ENCODE peak calls at places on chromosomes 2 and 18, in four cellular contexts. D is HepG2, A is WTC11, S is K562. B is an unnamed sample.

GRCh38 chr2:48173141-48173540 is 266.8 kb upstream of the FBXO11 start:
- DNase-seq in A (no peak), D (no peak), S (no peak), B (no peak)

GRCh38 chr2:150325656-150326055 is 161.8 kb downstream of the RND3 start:
- DNase-seq in D (no peak), S (no peak), A (no peak), B (no peak)

GRCh38 chr2:100409975-100410647 is 7.4 kb downstream of the CHST10 start:
- DNase-seq in A (no peak), S (no peak), D (no peak), B (no peak)

GRCh38 chr18:49747876-49748275 is 65.5 kb downstream of the ACAA2 start:
- DNase-seq in S (no peak), D (no peak), A (no peak), B (no peak)

GRCh38 chr2:84969511-84970265 is 1.3 kb upstream of the KCMF1 start:
- DNase-seq in D (no peak), A (no peak), S (no peak), B (no peak)

GRCh38 chr2:16330571-16331351 is 334.9 kb downstream of the CYRIA start:
- DNase-seq in D (peak; percentile 84), A (peak; percentile 49), S (no peak), B (no peak)

GRCh38 chr2:63698825-63699548 is 110.2 kb downstream of the MDH1 start:
- DNase-seq in D (peak; percentile 72), A (peak; percentile 52), S (no peak), B (peak; percentile 54)

GRCh38 chr2:42045956-42046748 is 1.7 kb upstream of the PKDCC start:
- DNase-seq in S (peak; percentile 35), A (no peak), D (no peak), B (no peak)

GRCh38 chr2:137969418-137969765 is 5.1 kb downstream of the HNMT start:
- DNase-seq in S (no peak), A (no peak), D (no peak), B (no peak)

GRCh38 chr18:50675043-50675442 is 115.2 kb downstream of the MAPK4 start:
- DNase-seq in A (no peak), S (no peak), D (no peak), B (no peak)

GRCh38 chr2:107001964-107002696 is 116.2 kb upstream of the ST6GAL2 start:
- DNase-seq in A (no peak), D (no peak), S (no peak), B (no peak)
- TF ChIP-seq ELF4 in A (no peak), D (no peak), S (no peak), B (no peak)

GRCh38 chr18:58172031-58172430 is 128.0 kb downstream of the NEDD4L start:
- DNase-seq in A (no peak), D (no peak), S (no peak), B (no peak)

GRCh38 chr18:58174285-58174684 is 130.3 kb downstream of the NEDD4L start:
- DNase-seq in A (peak; percentile 48), D (no peak), S (no peak), B (no peak)

GRCh38 chr18:58176915-58177717 is 133.1 kb downstream of the NEDD4L start:
- DNase-seq in D (no peak), A (no peak), S (no peak), B (no peak)

GRCh38 chr18:58177886-58178470 is 134.0 kb downstream of the NEDD4L start:
- DNase-seq in S (no peak), A (no peak), D (peak; percentile 16), B (no peak)

DNA sequence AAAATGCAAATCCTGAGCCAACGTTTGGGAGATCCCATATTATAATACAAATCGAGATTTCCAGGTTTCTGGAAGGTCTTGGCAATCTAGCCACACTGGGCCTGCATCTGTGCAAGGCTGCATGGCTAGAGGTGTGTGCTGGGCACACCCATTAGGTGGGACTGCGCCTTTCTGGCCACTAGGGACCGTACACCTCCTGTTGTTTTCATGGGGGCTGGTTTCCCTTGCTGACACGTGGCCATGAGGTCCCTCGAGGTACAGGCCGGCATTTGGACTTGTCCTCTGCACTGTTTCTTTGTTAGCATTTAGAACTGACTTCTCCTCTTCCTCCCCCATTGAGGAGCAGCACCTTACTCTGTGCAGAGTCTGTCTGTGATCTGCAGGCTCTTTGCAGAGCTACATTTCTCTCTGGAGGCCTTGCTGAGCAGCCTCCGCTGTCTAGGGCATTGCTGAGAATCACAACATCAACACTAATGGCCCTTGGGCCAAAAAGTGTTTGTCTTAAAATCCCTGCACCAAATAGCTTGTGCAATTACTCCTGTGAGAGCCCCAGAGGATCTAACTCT is 131.2 kb downstream of the NEDD4L start:
- DNase-seq in S (peak; percentile 34), A (no peak), D (no peak), B (no peak)
- TF ChIP-seq ELF4 in S (no peak), A (no peak), D (no peak), B (no peak)

DNA sequence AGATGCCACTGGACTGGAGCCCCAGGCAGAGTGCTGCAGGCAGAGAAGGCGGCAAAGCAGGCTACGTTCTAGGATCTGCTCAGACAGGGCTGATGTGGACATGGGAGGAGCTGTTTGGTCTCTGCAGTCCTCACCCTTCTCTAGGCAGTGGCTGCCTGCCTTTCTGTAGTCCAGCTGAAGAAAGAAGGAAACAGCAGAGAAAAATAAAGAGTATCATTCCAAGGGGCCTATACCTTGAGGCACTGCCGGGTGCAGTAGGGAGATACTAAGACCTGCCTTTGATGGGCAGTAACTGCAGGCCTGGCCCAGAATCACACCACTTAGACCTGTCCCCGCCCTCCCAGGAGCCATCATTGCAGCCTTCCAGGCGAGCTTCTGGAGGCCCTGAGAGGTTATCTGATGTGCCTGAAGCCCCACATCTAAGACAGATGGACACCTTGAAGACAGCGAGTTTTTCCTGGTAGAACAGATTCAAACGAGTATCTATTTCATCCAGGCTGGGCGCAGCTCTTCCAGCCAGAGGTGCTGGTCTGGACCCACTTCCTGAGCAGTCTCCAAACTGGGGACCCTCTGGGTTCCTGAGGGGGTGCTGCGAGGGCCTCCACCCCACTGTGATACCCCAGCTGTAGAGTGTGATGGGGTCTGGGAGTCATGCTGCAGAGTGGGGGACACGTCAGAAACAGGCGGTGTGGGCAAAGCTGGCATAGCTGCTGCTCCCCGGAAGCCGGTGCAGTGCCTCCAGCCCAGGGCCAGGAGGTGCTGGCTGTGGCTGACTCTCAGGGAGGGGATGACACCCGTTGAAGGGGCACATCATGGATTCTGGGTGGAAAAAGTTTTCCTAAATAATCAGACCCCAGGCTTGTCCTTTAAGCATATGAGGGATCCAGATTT is 87.3 kb upstream of the OTOS start:
- DNase-seq in A (no peak), S (no peak), D (no peak), B (no peak)
- TF ChIP-seq ELF4 in A (no peak), S (no peak), D (no peak), B (no peak)

GRCh38 chr2:17621781-17622180 is 81.3 kb downstream of the VSNL1 start:
- DNase-seq in D (no peak), A (no peak), S (no peak), B (no peak)

GRCh38 chr2:17620280-17620679 is 79.8 kb downstream of the VSNL1 start:
- DNase-seq in A (peak; percentile 30), D (no peak), S (no peak), B (no peak)

GRCh38 chr2:17617955-17618354 is 77.5 kb downstream of the VSNL1 start:
- DNase-seq in D (no peak), A (no peak), S (no peak), B (no peak)

GRCh38 chr2:17617508-17617907 is 77.0 kb downstream of the VSNL1 start:
- DNase-seq in A (no peak), D (no peak), S (no peak), B (no peak)

DNA sequence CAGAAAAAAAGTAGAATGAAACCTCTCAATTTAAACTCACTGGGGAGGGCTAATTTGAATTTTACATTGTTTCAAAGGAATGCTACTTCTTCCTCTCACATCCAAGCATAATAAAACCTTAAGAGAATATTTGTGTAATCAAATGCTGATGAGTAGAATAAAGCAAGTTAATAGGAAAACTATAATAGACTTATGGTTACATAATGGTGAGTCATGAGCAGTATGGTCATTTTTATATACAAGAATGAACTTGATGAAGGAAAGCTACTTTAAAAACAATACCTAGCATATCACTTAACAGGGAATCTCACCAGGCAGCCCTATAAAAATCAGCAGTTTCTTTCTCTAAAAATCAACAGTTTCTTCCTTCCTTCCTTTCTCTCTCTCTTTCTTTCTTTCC is 80.3 kb downstream of the VSNL1 start:
- DNase-seq in D (no peak), S (no peak), A (no peak), B (no peak)
- TF ChIP-seq ELF4 in D (no peak), S (no peak), A (no peak), B (no peak)

GRCh38 chr2:233233618-233234230 is 17.7 kb upstream of the ATG16L1 start:
- DNase-seq in S (no peak), A (no peak), D (no peak), B (no peak)
- TF ChIP-seq ELF4 in S (no peak), A (no peak), D (no peak), B (no peak)

B was measured in HEK293T.